ENCODE peak calls at places on chromosomes 3 and 15, in seven cellular contexts. One of them, this sample, is unnamed.

GRCh38 chr3:195165790-195166189 is 105.2 kb downstream of the XXYLT1 start:
- DNase-seq in myocyte: no peak
- DNase-seq in neural crest cell: no peak
- DNase-seq in NCI-H2081: no peak
- DNase-seq in effector CD4-positive, alpha-beta T cell: no peak
- DNase-seq in T-helper 9 cell: no peak
- DNase-seq in EH: no peak
- DNase-seq in this sample: peak; percentile 36

GRCh38 chr15:92082217-92082843 is 228.8 kb downstream of the SLCO3A1 start:
- DNase-seq in myocyte: peak; percentile 38
- DNase-seq in neural crest cell: peak; percentile 76
- DNase-seq in NCI-H2081: peak; percentile 70
- DNase-seq in effector CD4-positive, alpha-beta T cell: peak; percentile 21
- DNase-seq in T-helper 9 cell: peak; percentile 34
- DNase-seq in EH: peak; percentile 66
- DNase-seq in this sample: peak; percentile 30

GRCh38 chr3:14289590-14290453 is 111.2 kb downstream of the LSM3 start:
- DNase-seq in myocyte: peak; percentile 96
- DNase-seq in neural crest cell: no peak
- DNase-seq in NCI-H2081: no peak
- DNase-seq in effector CD4-positive, alpha-beta T cell: no peak
- DNase-seq in T-helper 9 cell: no peak
- DNase-seq in EH: peak; percentile 91
- DNase-seq in this sample: peak; percentile 46

GRCh38 chr15:99732711-99733267 is 448 bp downstream of the LYSMD4 start:
- DNase-seq in myocyte: no peak
- DNase-seq in neural crest cell: no peak
- DNase-seq in NCI-H2081: no peak
- DNase-seq in effector CD4-positive, alpha-beta T cell: no peak
- DNase-seq in T-helper 9 cell: no peak
- DNase-seq in EH: peak; percentile 18
- DNase-seq in this sample: no peak

GRCh38 chr3:43080726-43081568 is 24.9 kb downstream of the POMGNT2 start:
- DNase-seq in myocyte: no peak
- DNase-seq in neural crest cell: no peak
- DNase-seq in NCI-H2081: no peak
- DNase-seq in effector CD4-positive, alpha-beta T cell: no peak
- DNase-seq in T-helper 9 cell: no peak
- DNase-seq in EH: no peak
- DNase-seq in this sample: no peak

GRCh38 chr3:41137686-41138111 is 61.6 kb upstream of the CTNNB1 start:
- DNase-seq in myocyte: peak; percentile 48
- DNase-seq in neural crest cell: no peak
- DNase-seq in NCI-H2081: no peak
- DNase-seq in effector CD4-positive, alpha-beta T cell: no peak
- DNase-seq in T-helper 9 cell: no peak
- DNase-seq in EH: no peak
- DNase-seq in this sample: no peak

GRCh38 chr3:146709969-146710368 is 104.8 kb upstream of the PLSCR5 start:
- DNase-seq in myocyte: peak; percentile 44
- DNase-seq in neural crest cell: no peak
- DNase-seq in NCI-H2081: no peak
- DNase-seq in effector CD4-positive, alpha-beta T cell: no peak
- DNase-seq in T-helper 9 cell: no peak
- DNase-seq in EH: no peak
- DNase-seq in this sample: no peak

GRCh38 chr3:43105224-43105596 is 669 bp downstream of the POMGNT2 start:
- DNase-seq in myocyte: no peak
- DNase-seq in neural crest cell: peak; percentile 3
- DNase-seq in NCI-H2081: no peak
- DNase-seq in effector CD4-positive, alpha-beta T cell: peak; percentile 4
- DNase-seq in T-helper 9 cell: no peak
- DNase-seq in EH: peak; percentile 3
- DNase-seq in this sample: peak; percentile 16

GRCh38 chr3:55692958-55693558 is 206.0 kb upstream of the WNT5A start:
- DNase-seq in myocyte: peak; percentile 34
- DNase-seq in neural crest cell: no peak
- DNase-seq in NCI-H2081: no peak
- DNase-seq in effector CD4-positive, alpha-beta T cell: no peak
- DNase-seq in T-helper 9 cell: no peak
- DNase-seq in EH: peak; percentile 86
- DNase-seq in this sample: peak; percentile 39

GRCh38 chr3:185983495-185984141 is 45.8 kb upstream of the TRA2B start:
- DNase-seq in myocyte: peak; percentile 81
- DNase-seq in neural crest cell: peak; percentile 84
- DNase-seq in NCI-H2081: peak; percentile 78
- DNase-seq in effector CD4-positive, alpha-beta T cell: peak; percentile 50
- DNase-seq in T-helper 9 cell: peak; percentile 45
- DNase-seq in EH: peak; percentile 73
- DNase-seq in this sample: peak; percentile 85

GRCh38 chr3:4119119-4119518 is 184.1 kb upstream of the SETMAR start:
- DNase-seq in myocyte: no peak
- DNase-seq in neural crest cell: no peak
- DNase-seq in NCI-H2081: no peak
- DNase-seq in effector CD4-positive, alpha-beta T cell: no peak
- DNase-seq in T-helper 9 cell: no peak
- DNase-seq in EH: no peak
- DNase-seq in this sample: no peak

GRCh38 chr3:97662264-97662663 is 102.3 kb upstream of the ARL6 start:
- DNase-seq in myocyte: no peak
- DNase-seq in neural crest cell: no peak
- DNase-seq in NCI-H2081: no peak
- DNase-seq in effector CD4-positive, alpha-beta T cell: no peak
- DNase-seq in T-helper 9 cell: no peak
- DNase-seq in EH: no peak
- DNase-seq in this sample: no peak

GRCh38 chr3:150775001-150775599 is 12.1 kb upstream of the SIAH2 start:
- DNase-seq in myocyte: peak; percentile 50
- DNase-seq in neural crest cell: no peak
- DNase-seq in NCI-H2081: no peak
- DNase-seq in effector CD4-positive, alpha-beta T cell: no peak
- DNase-seq in T-helper 9 cell: no peak
- DNase-seq in EH: peak; percentile 70
- DNase-seq in this sample: no peak

GRCh38 chr3:105832618-105833017 is 36.2 kb downstream of the CBLB start:
- DNase-seq in myocyte: no peak
- DNase-seq in neural crest cell: no peak
- DNase-seq in NCI-H2081: no peak
- DNase-seq in effector CD4-positive, alpha-beta T cell: no peak
- DNase-seq in T-helper 9 cell: no peak
- DNase-seq in EH: no peak
- DNase-seq in this sample: no peak

GRCh38 chr15:53511175-53511574 is 248.3 kb downstream of the WDR72 start:
- DNase-seq in myocyte: no peak
- DNase-seq in neural crest cell: no peak
- DNase-seq in NCI-H2081: no peak
- DNase-seq in effector CD4-positive, alpha-beta T cell: no peak
- DNase-seq in T-helper 9 cell: no peak
- DNase-seq in EH: no peak
- DNase-seq in this sample: no peak

GRCh38 chr3:32111560-32111959 is 5.1 kb downstream of the GPD1L start:
- DNase-seq in myocyte: no peak
- DNase-seq in neural crest cell: no peak
- DNase-seq in NCI-H2081: no peak
- DNase-seq in effector CD4-positive, alpha-beta T cell: no peak
- DNase-seq in T-helper 9 cell: no peak
- DNase-seq in EH: no peak
- DNase-seq in this sample: no peak

GRCh38 chr3:73801444-73801843 is 176.7 kb upstream of the PDZRN3 start:
- DNase-seq in myocyte: no peak
- DNase-seq in neural crest cell: no peak
- DNase-seq in NCI-H2081: no peak
- DNase-seq in effector CD4-positive, alpha-beta T cell: no peak
- DNase-seq in T-helper 9 cell: no peak
- DNase-seq in EH: peak; percentile 52
- DNase-seq in this sample: no peak

This sample was measured in NCI-H345.